ENCODE peak calls at places on chromosomes 11 and 22, in seven cellular contexts. D is H9, S is A549, M is AG10803, N is fibroblast of mammary gland, W is sigmoid colon, C is endothelial cell of umbilical vein. F is an unnamed sample.

GRCh38 chr22:36797988-36798670 is 18.7 kb downstream of the PVALB start:
- DNase-seq in D (no peak), S (no peak), M (no peak), N (no peak), W (no peak), C (no peak), F (no peak)

GRCh38 chr11:118088531-118088930 is 1.8 kb upstream of the SMIM35 start:
- DNase-seq in D (no peak), S (no peak), M (no peak), N (no peak), W (no peak), C (peak; percentile 75), F (no peak)

GRCh38 chr11:125210112-125210511 is 45.6 kb downstream of the PKNOX2 start:
- DNase-seq in D (no peak), S (no peak), M (no peak), N (no peak), W (peak; percentile 13), C (no peak), F (no peak)

GRCh38 chr11:63567044-63567840 is 4.1 kb upstream of the PLAAT2 start:
- DNase-seq in D (peak; percentile 42), S (peak; percentile 95), M (peak; percentile 49), N (peak; percentile 91), W (peak; percentile 39), C (peak; percentile 41), F (peak; percentile 47)

GRCh38 chr11:122189259-122189658 is 73.2 kb upstream of the BLID start:
- DNase-seq in D (no peak), S (peak; percentile 82), M (peak; percentile 97), N (peak; percentile 97), W (no peak), C (peak; percentile 94), F (no peak)

GRCh38 chr11:126082251-126083109 is 19.8 kb upstream of the CDON start:
- DNase-seq in D (peak; percentile 66), S (no peak), M (no peak), N (no peak), W (no peak), C (no peak), F (no peak)

GRCh38 chr11:58629857-58630256 is 7.4 kb downstream of the CNTF start:
- DNase-seq in D (peak; percentile 39), S (peak; percentile 61), M (peak; percentile 71), N (peak; percentile 76), W (no peak), C (peak; percentile 46), F (no peak)

GRCh38 chr11:112172362-112172994 is 2.8 kb upstream of the BCO2 start:
- DNase-seq in D (no peak), S (no peak), M (peak; percentile 57), N (peak; percentile 77), W (no peak), C (peak; percentile 38), F (no peak)

GRCh38 chr11:12478743-12479142 is 101.4 kb downstream of the PARVA start:
- DNase-seq in D (no peak), S (no peak), M (peak; percentile 72), N (peak; percentile 77), W (no peak), C (no peak), F (no peak)

GRCh38 chr11:46127150-46127638 is 5.9 kb upstream of the PHF21A start:
- DNase-seq in D (no peak), S (peak; percentile 91), M (peak; percentile 66), N (peak; percentile 74), W (no peak), C (no peak), F (peak; percentile 77)

DNA sequence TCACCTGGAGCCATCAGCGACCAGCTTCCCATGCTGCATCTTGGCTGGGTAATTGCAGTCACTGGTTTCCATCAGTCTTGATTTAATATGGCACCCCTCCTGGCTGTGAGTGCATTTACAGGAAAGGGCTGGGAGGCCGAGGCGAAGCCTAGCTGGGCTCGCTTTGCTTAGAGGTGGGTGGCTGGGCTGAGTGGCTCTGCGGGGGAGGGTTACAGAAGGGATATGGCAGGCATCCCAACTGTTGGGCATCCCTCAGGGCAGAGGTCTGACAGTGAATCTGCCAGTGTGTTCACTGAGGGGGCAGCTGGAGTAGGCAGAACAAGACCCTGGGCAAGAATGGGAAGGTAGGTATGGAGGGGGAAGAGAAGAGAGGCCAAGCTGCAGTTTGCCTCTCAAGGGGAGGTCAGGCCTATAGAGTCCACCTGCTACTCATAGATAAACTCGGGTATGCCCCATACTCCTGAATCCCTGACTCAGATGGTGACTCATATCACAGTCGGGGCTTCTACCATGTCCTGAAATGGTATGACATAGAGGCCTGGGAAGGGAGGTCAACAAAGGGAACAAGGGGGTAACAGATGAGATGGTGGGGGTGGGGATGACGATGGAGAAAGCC is 77.5 kb upstream of the PHOX2A start:
- DNase-seq in D (no peak), S (peak; percentile 28), M (peak; percentile 6), N (peak; percentile 77), W (no peak), C (peak; percentile 45), F (no peak)
- TF ChIP-seq CTCF in D (no peak), S (no peak), M (no peak), N (no peak), W (no peak), C (no peak), F (no peak)

DNA sequence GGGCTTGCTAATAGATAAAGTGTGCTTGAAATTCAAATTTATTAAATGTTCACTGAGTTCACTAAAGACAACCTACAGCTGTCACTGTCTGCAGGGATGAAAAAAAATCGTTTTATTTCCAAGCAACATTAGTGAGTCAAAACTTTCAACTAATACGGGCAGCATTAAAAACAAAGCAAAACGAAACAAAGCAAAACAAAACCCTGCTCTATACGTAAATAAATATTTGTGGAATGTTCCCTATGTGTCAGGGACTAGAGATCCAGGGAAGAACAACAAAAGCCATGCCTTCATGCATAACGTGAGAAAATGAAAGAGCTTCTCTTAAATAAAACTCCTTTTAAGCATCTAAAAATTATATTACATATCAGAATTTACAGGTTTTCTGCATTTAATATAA is 553 bp downstream of the NAALAD2 start:
- DNase-seq in D (no peak), S (no peak), M (peak; percentile 0), N (peak; percentile 7), W (no peak), C (no peak), F (no peak)
- TF ChIP-seq CTCF in D (no peak), S (no peak), M (no peak), N (no peak), W (no peak), C (no peak), F (no peak)

DNA sequence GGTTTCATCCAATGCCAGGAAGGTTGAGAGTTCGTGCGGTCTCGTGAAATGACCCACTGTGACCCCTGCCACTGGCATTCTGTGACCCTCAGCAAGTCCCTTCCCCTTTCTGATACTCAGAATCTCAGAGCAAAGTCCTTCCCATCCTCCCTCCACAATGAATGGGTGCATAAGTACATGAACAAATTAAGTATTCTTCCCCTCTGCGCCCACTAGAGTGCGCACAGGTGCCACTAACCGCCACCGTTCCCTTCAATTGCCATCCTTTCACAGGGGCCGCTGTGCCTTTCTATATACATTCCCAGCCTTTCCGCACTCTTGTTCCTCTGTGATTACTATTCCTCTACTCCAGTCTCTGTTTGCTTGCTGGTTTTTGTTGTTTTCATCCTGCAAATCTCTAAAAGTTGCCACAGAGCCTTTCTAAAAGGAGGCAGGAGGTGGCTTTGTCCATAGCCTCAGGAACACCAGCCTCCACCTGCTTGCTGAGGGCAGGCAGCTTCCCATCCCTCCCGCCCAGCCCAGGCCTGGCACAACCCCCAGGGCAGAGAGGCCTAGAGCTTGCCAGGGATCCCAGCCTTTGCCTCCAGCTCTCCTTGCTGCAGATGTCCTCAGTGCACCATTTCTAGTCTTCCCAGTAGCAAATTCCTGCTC is 6.7 kb upstream of the AP1B1 start:
- DNase-seq in D (peak; percentile 80), S (peak; percentile 73), M (peak; percentile 70), N (peak; percentile 72), W (peak; percentile 82), C (peak; percentile 83), F (peak; percentile 66)
- TF ChIP-seq CTCF in D (peak; percentile 93), S (peak; percentile 75), M (peak; percentile 86), N (peak; percentile 80), W (peak; percentile 71), C (peak; percentile 78), F (peak; percentile 80)

DNA sequence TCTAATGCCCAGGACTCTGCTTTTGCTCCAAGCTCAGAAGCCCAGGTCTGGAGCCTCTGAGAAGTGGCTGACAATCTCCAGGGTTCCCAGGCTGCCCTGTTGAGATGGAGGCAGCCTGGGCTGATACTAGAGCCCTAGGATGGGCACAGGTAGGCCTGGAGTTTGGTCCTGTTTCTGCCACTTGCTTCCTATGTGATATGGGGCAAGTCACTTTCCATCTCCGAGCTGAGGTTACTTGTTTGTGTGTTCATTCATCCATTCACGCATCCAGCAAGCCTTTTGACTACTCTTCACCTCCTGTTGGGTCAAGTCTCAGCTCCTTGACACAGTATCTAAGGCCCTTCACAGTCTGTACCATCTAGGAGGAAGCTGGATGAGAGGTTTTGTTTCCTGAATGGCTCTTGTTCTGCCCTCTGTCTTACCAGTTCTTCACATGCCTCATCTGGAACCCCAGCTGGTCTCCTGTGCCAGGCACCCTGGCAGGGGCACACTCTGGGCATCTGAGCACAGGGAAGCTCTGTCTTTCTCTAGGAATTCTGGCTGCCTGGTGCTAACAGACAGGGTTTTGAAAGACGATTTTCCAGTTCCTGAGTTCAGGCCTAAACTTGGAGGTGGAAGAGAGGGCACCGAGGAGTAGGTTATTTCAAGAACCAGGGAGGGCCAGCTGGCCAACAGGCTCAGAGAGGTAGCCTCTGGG is 53.2 kb upstream of the AMPD3 start:
- DNase-seq in D (no peak), S (no peak), M (no peak), N (no peak), W (no peak), C (no peak), F (no peak)
- TF ChIP-seq CTCF in D (no peak), S (no peak), M (no peak), N (no peak), W (no peak), C (no peak), F (no peak)